ENCODE peak calls at places on chromosomes 11 and 22, in four cellular contexts. K is fibroblast of mammary gland, C is IMR-90, Y is AG04450. U is an unnamed sample.

GRCh38 chr22:20575724-20576444 is 68.5 kb downstream of the MED15 start:
- DNase-seq in C (no peak), Y (no peak), K (no peak), U (no peak)

GRCh38 chr22:23859201-23859600 is 1.5 kb downstream of the SLC2A11 start:
- DNase-seq in C (no peak), K (no peak), Y (no peak), U (no peak)

GRCh38 chr11:109037856-109038780 is 373.2 kb downstream of the DDX10 start:
- DNase-seq in C (peak), K (peak), Y (no peak), U (no peak)

GRCh38 chr11:1751999-1752906 is 1.9 kb upstream of the IFITM10 start:
- DNase-seq in C (no peak), K (no peak), Y (no peak), U (no peak)

GRCh38 chr11:131987703-131988102 is 617.3 kb downstream of the NTM start:
- DNase-seq in Y (no peak), C (no peak), K (no peak), U (no peak)

GRCh38 chr11:42631223-42631843 is 680.5 kb upstream of the API5 start:
- DNase-seq in Y (no peak), K (peak), C (no peak), U (peak)

GRCh38 chr22:33931406-33931805 is 11.1 kb upstream of the LARGE1 start:
- DNase-seq in K (no peak), Y (no peak), C (no peak), U (no peak)

GRCh38 chr11:66996609-66997273 is 21.6 kb downstream of the C11orf86 start:
- DNase-seq in K (no peak), Y (peak), C (peak), U (no peak)

GRCh38 chr11:14783788-14784187 is 108.2 kb downstream of the CYP2R1 start:
- DNase-seq in C (no peak), K (no peak), Y (no peak), U (no peak)

GRCh38 chr22:38172016-38172431 is 9.6 kb downstream of the PLA2G6 start:
- DNase-seq in K (peak), Y (no peak), C (peak), U (no peak)

GRCh38 chr11:57312511-57313021 is 12.2 kb downstream of the TNKS1BP1 start:
- DNase-seq in C (no peak), Y (no peak), K (no peak), U (no peak)

GRCh38 chr22:45008853-45009751 is 703 bp downstream of the PHF21B start:
- DNase-seq in C (no peak), K (peak), Y (no peak), U (no peak)
- H3K4me3 ChIP-seq in C (peak), K (no peak), Y (peak), U (peak)

DNA sequence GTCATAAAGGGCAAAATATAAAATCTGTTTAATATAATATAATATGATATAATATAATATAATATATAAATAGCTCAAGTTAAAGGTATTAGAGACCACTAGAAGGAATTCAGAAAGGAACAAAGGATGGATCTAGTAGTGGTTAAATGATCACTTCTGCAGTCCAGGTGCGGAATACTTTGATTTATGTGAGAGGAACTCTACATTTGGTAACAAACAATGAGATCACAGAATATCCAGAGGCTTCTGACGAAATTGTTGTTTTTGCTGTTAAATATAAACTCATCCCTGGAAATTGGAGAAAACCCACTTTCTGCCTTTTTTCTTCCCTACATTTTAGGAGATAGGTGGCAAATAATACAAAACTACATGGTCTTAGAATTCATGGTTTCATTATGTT is 36.0 kb downstream of the ATXN10 start:
- DNase-seq in K (no peak), Y (no peak), C (no peak), U (no peak)
- H3K4me3 ChIP-seq in K (no peak), Y (no peak), C (no peak), U (no peak)

GRCh38 chr22:49632199-49633009 is 195.3 kb downstream of the BRD1 start:
- DNase-seq in K (peak), C (peak), Y (no peak), U (no peak)
- H3K4me3 ChIP-seq in K (no peak), C (peak), Y (peak), U (peak)

GRCh38 chr11:44358713-44359112 is 48.8 kb upstream of the ALX4 start:
- DNase-seq in K (no peak), Y (no peak), C (no peak), U (no peak)

GRCh38 chr11:44351898-44352498 is 42.1 kb upstream of the ALX4 start:
- DNase-seq in K (peak), Y (no peak), C (no peak), U (no peak)

GRCh38 chr11:44357734-44358133 is 47.8 kb upstream of the ALX4 start:
- DNase-seq in C (no peak), K (no peak), Y (no peak), U (no peak)

GRCh38 chr11:44351006-44351660 is 41.2 kb upstream of the ALX4 start:
- DNase-seq in C (no peak), K (no peak), Y (no peak), U (no peak)

GRCh38 chr11:44356351-44356750 is 46.4 kb upstream of the ALX4 start:
- DNase-seq in K (no peak), Y (no peak), C (no peak), U (no peak)
- H3K4me3 ChIP-seq in K (no peak), Y (no peak), C (no peak), U (no peak)

DNA sequence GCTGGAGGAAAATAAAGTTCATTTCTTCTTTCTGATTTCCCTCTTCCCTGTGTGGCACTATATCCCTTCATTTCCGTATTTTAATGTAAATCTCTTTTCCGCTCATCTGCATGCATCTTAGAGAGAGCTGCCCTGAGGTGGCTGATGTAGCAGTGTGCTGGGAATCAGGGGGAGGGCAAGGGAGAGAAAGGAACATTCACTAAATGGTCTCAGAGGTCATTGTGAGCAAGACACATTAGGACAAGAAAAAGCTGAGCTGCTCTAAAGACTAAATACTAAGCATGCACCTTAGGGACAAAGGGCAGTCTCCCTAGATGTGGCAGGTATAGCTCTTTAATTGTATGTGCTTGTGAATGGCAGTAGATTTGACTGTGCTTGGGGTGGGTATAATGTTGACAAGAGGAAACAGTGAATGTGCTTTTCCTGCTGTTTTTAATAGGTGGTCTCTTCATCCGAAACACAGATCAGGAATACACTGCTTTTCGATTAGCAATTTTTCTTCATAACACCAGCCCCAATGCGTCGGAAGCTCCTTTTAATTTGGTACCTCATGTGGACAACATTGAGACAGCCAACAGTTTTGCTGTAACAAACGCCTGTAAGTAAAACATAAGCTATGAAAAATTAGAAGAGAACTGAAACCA is 2.1 kb downstream of the GRIA4 start:
- DNase-seq in K (no peak), Y (no peak), C (no peak), U (no peak)
- H3K4me3 ChIP-seq in K (no peak), Y (peak), C (peak), U (no peak)

GRCh38 chr11:76278526-76278925 is 72.2 kb upstream of the WNT11 start:
- DNase-seq in K (no peak), Y (no peak), C (no peak), U (no peak)

GRCh38 chr11:76277298-76278175 is 71.2 kb upstream of the WNT11 start:
- DNase-seq in Y (no peak), C (no peak), K (no peak), U (no peak)

GRCh38 chr11:76279651-76280050 is 73.3 kb upstream of the WNT11 start:
- DNase-seq in Y (no peak), C (no peak), K (no peak), U (no peak)

GRCh38 chr11:76280151-76280881 is 74.0 kb upstream of the WNT11 start:
- DNase-seq in Y (no peak), C (no peak), K (no peak), U (no peak)

DNA sequence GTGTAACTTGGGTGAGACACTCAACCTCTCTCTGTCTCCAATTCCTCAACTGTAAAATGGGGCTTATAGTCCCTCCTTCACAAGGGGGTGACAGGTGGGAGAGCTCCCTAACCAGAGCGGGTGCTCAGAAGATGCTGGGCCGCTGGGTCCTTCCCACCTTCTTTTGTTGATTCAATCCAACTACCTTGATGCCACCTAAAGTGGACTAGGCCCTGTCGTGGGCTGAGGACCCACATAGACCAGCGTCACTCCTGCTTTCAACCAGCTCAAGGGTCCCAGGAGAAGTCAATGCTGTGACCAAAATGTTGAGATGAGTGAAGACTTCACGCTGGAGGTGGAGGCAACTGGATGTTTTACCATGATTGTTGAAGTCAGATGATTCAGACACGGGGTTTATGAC is 72.7 kb upstream of the WNT11 start:
- DNase-seq in C (no peak), K (no peak), Y (no peak), U (no peak)
- H3K4me3 ChIP-seq in C (no peak), K (no peak), Y (no peak), U (no peak)

U was measured in kidney epithelial cell.